ENCODE peak calls at places on chromosomes 16 and 17, in four cellular contexts. One of them, this sample, is unnamed.

GRCh38 chr16:52203096-52203495 is 343.8 kb downstream of the TOX3 start:
- DNase-seq in HepG2: no peak
- DNase-seq in H1: no peak
- DNase-seq in K562: no peak
- DNase-seq in this sample: no peak

GRCh38 chr17:1976000-1976682 is 49.0 kb downstream of the RTN4RL1 start:
- DNase-seq in HepG2: peak; percentile 53
- DNase-seq in H1: no peak
- DNase-seq in K562: no peak
- DNase-seq in this sample: no peak

GRCh38 chr17:4479340-4479981 is 19.2 kb upstream of the SPNS2 start:
- DNase-seq in HepG2: no peak
- DNase-seq in H1: no peak
- DNase-seq in K562: no peak
- DNase-seq in this sample: no peak

GRCh38 chr16:78852236-78852635 is 748.3 kb downstream of the MAF start:
- DNase-seq in HepG2: no peak
- DNase-seq in H1: no peak
- DNase-seq in K562: no peak
- DNase-seq in this sample: no peak

GRCh38 chr17:44354582-44355309 is 8.9 kb downstream of the FAM171A2 start:
- DNase-seq in HepG2: no peak
- DNase-seq in H1: peak; percentile 96
- DNase-seq in K562: no peak
- DNase-seq in this sample: no peak

GRCh38 chr17:31494259-31495048 is 103.0 kb downstream of the RAB11FIP4 start:
- DNase-seq in HepG2: no peak
- DNase-seq in H1: no peak
- DNase-seq in K562: no peak
- DNase-seq in this sample: peak; percentile 83

GRCh38 chr17:18356624-18357023 is 6.7 kb downstream of the SHMT1 start:
- DNase-seq in HepG2: no peak
- DNase-seq in H1: no peak
- DNase-seq in K562: no peak
- DNase-seq in this sample: no peak

GRCh38 chr17:50052822-50053653 is 2.9 kb upstream of the ITGA3 start:
- DNase-seq in HepG2: peak; percentile 57
- DNase-seq in H1: no peak
- DNase-seq in K562: peak; percentile 24
- DNase-seq in this sample: no peak

GRCh38 chr17:79519601-79520000 is 91.2 kb downstream of the RBFOX3 start:
- DNase-seq in HepG2: no peak
- DNase-seq in H1: no peak
- DNase-seq in K562: no peak
- DNase-seq in this sample: no peak

GRCh38 chr17:6231886-6232767 is 161.9 kb downstream of the WSCD1 start:
- DNase-seq in HepG2: no peak
- DNase-seq in H1: no peak
- DNase-seq in K562: no peak
- DNase-seq in this sample: no peak

GRCh38 chr16:7921360-7921759 is 588.7 kb downstream of the RBFOX1 start:
- DNase-seq in HepG2: no peak
- DNase-seq in H1: no peak
- DNase-seq in K562: no peak
- DNase-seq in this sample: no peak

DNA sequence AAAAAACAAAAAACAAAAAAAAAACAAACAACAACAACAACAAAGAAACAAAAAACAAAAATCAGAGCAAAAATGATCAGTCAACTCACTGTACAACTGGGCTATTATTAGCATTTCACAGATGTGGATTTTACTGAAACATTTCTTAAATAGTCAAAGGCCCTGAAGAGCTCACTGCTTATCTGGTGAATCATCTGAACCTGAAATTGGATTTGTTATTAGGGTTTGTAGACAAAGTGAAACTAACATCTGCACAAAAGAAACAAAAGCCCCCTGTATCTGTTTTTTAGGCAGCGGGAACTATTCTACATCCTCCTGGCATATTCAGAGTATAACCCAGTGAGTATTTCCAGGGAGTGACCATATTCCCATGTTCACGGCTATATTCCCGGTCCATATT is 32.6 kb upstream of the KSR1 start:
- DNase-seq in HepG2: no peak
- DNase-seq in H1: no peak
- DNase-seq in K562: no peak
- DNase-seq in this sample: no peak
- TF ChIP-seq CHD2 in HepG2: no peak
- TF ChIP-seq CHD2 in H1: no peak
- TF ChIP-seq CHD2 in K562: no peak
- TF ChIP-seq CHD2 in this sample: no peak

GRCh38 chr16:24820522-24820921 is 25.2 kb upstream of the SLC5A11 start:
- DNase-seq in HepG2: no peak
- DNase-seq in H1: no peak
- DNase-seq in K562: no peak
- DNase-seq in this sample: no peak

GRCh38 chr16:24821129-24821528 is 24.6 kb upstream of the SLC5A11 start:
- DNase-seq in HepG2: no peak
- DNase-seq in H1: no peak
- DNase-seq in K562: no peak
- DNase-seq in this sample: no peak

GRCh38 chr16:24822542-24822941 is 23.2 kb upstream of the SLC5A11 start:
- DNase-seq in HepG2: no peak
- DNase-seq in H1: no peak
- DNase-seq in K562: no peak
- DNase-seq in this sample: no peak

GRCh38 chr16:24816688-24817087 is 29.1 kb upstream of the SLC5A11 start:
- DNase-seq in HepG2: no peak
- DNase-seq in H1: no peak
- DNase-seq in K562: no peak
- DNase-seq in this sample: no peak

GRCh38 chr16:24819462-24820040 is 26.2 kb upstream of the SLC5A11 start:
- DNase-seq in HepG2: no peak
- DNase-seq in H1: no peak
- DNase-seq in K562: no peak
- DNase-seq in this sample: no peak
- TF ChIP-seq CBX5 in HepG2: no peak
- TF ChIP-seq CBX5 in H1: no peak
- TF ChIP-seq CBX5 in K562: no peak
- TF ChIP-seq CBX5 in this sample: no peak

DNA sequence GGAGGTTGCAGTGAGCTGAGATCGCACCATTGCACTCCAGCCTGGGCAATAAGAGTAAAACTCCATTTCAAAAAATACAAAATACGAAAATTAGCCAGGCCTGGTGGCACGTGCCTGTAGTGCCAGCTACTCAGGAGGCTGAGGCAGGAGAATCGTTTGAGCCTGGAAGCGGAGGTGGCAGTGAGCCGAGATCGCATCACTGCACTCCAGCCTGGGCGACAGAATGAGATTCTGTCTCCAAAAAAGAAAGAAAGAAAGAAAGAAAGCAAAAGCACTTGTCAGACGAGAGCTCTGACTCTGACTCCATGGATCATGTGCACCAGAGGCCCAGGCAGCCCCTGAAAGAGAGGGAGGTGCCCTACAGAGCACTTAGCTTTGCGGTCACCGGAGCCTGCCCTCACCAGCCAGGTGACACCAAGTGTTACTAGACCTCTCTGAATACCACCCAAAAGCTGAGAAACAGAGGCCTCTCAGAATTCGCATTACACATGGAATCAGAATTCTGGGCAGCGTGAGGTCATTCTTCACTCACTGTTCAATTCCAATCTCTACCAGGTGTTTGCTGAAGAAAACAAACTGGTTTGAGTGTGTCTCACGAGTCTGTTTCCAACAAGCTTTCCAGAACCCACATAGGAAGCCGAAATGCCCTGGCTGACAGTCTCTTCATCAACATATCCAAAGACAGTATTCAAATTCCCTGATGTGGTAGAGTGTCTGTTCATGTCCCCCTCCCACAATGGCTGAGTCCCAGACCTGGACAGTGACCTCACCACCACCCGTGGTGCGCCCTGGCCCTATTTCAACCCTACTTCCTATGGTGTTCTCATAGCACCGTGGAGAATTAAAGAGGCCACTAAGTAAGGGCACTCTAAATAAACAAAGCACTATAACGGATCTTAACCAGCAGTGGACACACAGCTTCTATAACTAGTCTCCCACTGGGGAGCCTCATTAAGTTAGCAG is 1.5 kb downstream of the FLCN start:
- DNase-seq in HepG2: peak; percentile 22
- DNase-seq in H1: no peak
- DNase-seq in K562: peak; percentile 45
- DNase-seq in this sample: no peak
- TF ChIP-seq CHD2 in HepG2: no peak
- TF ChIP-seq CHD2 in H1: no peak
- TF ChIP-seq CHD2 in K562: no peak
- TF ChIP-seq CHD2 in this sample: no peak

GRCh38 chr16:87499189-87499486 is 6.3 kb upstream of the ZCCHC14 start:
- DNase-seq in HepG2: no peak
- DNase-seq in H1: no peak
- DNase-seq in K562: no peak
- DNase-seq in this sample: no peak
- TF ChIP-seq CBX5 in HepG2: no peak
- TF ChIP-seq CBX5 in H1: no peak
- TF ChIP-seq CBX5 in K562: no peak
- TF ChIP-seq CBX5 in this sample: no peak

DNA sequence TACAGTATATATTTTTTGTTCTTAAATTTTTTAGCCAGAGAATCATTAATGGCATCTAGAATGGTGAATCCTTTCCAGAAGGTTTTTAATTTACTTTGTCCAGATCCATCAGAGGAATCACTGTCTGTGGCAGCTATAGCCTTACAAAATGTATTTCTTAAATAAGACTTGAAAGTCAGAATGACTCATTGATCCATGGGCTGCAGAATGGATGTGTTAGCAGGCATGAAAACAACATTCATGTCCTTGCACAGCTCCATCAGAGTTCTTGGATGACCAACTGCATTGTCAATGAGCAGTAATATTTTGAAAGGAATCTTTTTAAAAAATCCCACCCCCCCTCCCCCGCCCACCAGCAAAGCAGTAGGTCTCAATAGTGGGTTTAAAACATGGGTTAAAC is 51.4 kb downstream of the CACNG1 start:
- DNase-seq in HepG2: peak; percentile 11
- DNase-seq in H1: no peak
- DNase-seq in K562: no peak
- DNase-seq in this sample: no peak
- TF ChIP-seq CHD2 in HepG2: no peak
- TF ChIP-seq CHD2 in H1: no peak
- TF ChIP-seq CHD2 in K562: no peak
- TF ChIP-seq CHD2 in this sample: no peak

GRCh38 chr16:83706394-83706793 is 101.4 kb upstream of the HSBP1 start:
- DNase-seq in HepG2: no peak
- DNase-seq in H1: no peak
- DNase-seq in K562: no peak
- DNase-seq in this sample: no peak
- TF ChIP-seq CBX5 in HepG2: no peak
- TF ChIP-seq CBX5 in H1: no peak
- TF ChIP-seq CBX5 in K562: no peak
- TF ChIP-seq CBX5 in this sample: no peak